ENCODE peak calls at places on chromosomes 5 and 9, in six cellular contexts. One of them, this sample, is unnamed.

GRCh38 chr9:110016340-110016739 is 191.6 kb downstream of the C9orf152 start:
- DNase-seq in astrocyte: peak
- DNase-seq in endodermal cell: no peak
- DNase-seq in CD4-positive, CD25-positive, alpha-beta regulatory T cell: no peak
- DNase-seq in A549: no peak
- DNase-seq in WERI-Rb-1: no peak
- DNase-seq in this sample: no peak

GRCh38 chr9:134833294-134833880 is 47.2 kb upstream of the FCN2 start:
- DNase-seq in WERI-Rb-1: peak
- DNase-seq in astrocyte: no peak
- DNase-seq in endodermal cell: no peak
- DNase-seq in CD4-positive, CD25-positive, alpha-beta regulatory T cell: no peak
- DNase-seq in A549: no peak
- DNase-seq in this sample: no peak

GRCh38 chr5:10474521-10475075 is 32.9 kb downstream of the ROPN1L start:
- DNase-seq in WERI-Rb-1: no peak
- DNase-seq in A549: no peak
- DNase-seq in endodermal cell: no peak
- DNase-seq in CD4-positive, CD25-positive, alpha-beta regulatory T cell: no peak
- DNase-seq in astrocyte: peak
- DNase-seq in this sample: no peak

GRCh38 chr5:74464512-74465209 is 175.9 kb downstream of the ENC1 start:
- DNase-seq in A549: no peak
- DNase-seq in CD4-positive, CD25-positive, alpha-beta regulatory T cell: no peak
- DNase-seq in astrocyte: peak
- DNase-seq in endodermal cell: no peak
- DNase-seq in WERI-Rb-1: no peak
- DNase-seq in this sample: no peak

GRCh38 chr5:83029912-83030311 is 47.3 kb downstream of the TMEM167A start:
- DNase-seq in A549: no peak
- DNase-seq in WERI-Rb-1: no peak
- DNase-seq in endodermal cell: no peak
- DNase-seq in CD4-positive, CD25-positive, alpha-beta regulatory T cell: no peak
- DNase-seq in astrocyte: peak
- DNase-seq in this sample: no peak

GRCh38 chr9:126228779-126229444 is 97.7 kb upstream of the MVB12B start:
- DNase-seq in A549: peak
- DNase-seq in endodermal cell: peak
- DNase-seq in WERI-Rb-1: peak
- DNase-seq in astrocyte: peak
- DNase-seq in CD4-positive, CD25-positive, alpha-beta regulatory T cell: peak
- DNase-seq in this sample: peak

GRCh38 chr5:130213607-130214006 is 309.3 kb downstream of the CHSY3 start:
- DNase-seq in endodermal cell: no peak
- DNase-seq in WERI-Rb-1: no peak
- DNase-seq in A549: no peak
- DNase-seq in CD4-positive, CD25-positive, alpha-beta regulatory T cell: no peak
- DNase-seq in astrocyte: no peak
- DNase-seq in this sample: no peak

GRCh38 chr9:2138646-2139045 is 123.5 kb downstream of the SMARCA2 start:
- DNase-seq in WERI-Rb-1: no peak
- DNase-seq in astrocyte: no peak
- DNase-seq in endodermal cell: no peak
- DNase-seq in A549: no peak
- DNase-seq in CD4-positive, CD25-positive, alpha-beta regulatory T cell: no peak
- DNase-seq in this sample: no peak

GRCh38 chr9:77896269-77897245 is 135.1 kb downstream of the GNAQ start:
- DNase-seq in CD4-positive, CD25-positive, alpha-beta regulatory T cell: no peak
- DNase-seq in endodermal cell: no peak
- DNase-seq in astrocyte: no peak
- DNase-seq in WERI-Rb-1: no peak
- DNase-seq in A549: no peak
- DNase-seq in this sample: peak

GRCh38 chr9:77585335-77585786 is 62.8 kb downstream of the GNA14 start:
- DNase-seq in A549: no peak
- DNase-seq in WERI-Rb-1: no peak
- DNase-seq in endodermal cell: peak
- DNase-seq in astrocyte: no peak
- DNase-seq in CD4-positive, CD25-positive, alpha-beta regulatory T cell: no peak
- DNase-seq in this sample: no peak

GRCh38 chr9:78054180-78054579 is 22.6 kb upstream of the GNAQ start:
- DNase-seq in WERI-Rb-1: no peak
- DNase-seq in CD4-positive, CD25-positive, alpha-beta regulatory T cell: peak
- DNase-seq in A549: no peak
- DNase-seq in endodermal cell: no peak
- DNase-seq in astrocyte: no peak
- DNase-seq in this sample: no peak

GRCh38 chr5:137497396-137498290 is 1.5 kb downstream of the SPOCK1 start:
- DNase-seq in endodermal cell: no peak
- DNase-seq in A549: no peak
- DNase-seq in WERI-Rb-1: no peak
- DNase-seq in astrocyte: no peak
- DNase-seq in CD4-positive, CD25-positive, alpha-beta regulatory T cell: no peak
- DNase-seq in this sample: no peak

GRCh38 chr5:10565785-10566506 is 2.1 kb downstream of the ANKRD33B start:
- DNase-seq in CD4-positive, CD25-positive, alpha-beta regulatory T cell: peak
- DNase-seq in A549: no peak
- DNase-seq in WERI-Rb-1: peak
- DNase-seq in endodermal cell: peak
- DNase-seq in astrocyte: no peak
- DNase-seq in this sample: peak

GRCh38 chr5:78597068-78597857 is 51.3 kb downstream of the LHFPL2 start:
- DNase-seq in A549: peak
- DNase-seq in endodermal cell: no peak
- DNase-seq in CD4-positive, CD25-positive, alpha-beta regulatory T cell: no peak
- DNase-seq in WERI-Rb-1: no peak
- DNase-seq in astrocyte: peak
- DNase-seq in this sample: no peak

GRCh38 chr5:72063219-72063819 is 44.0 kb upstream of the MAP1B start:
- DNase-seq in astrocyte: peak
- DNase-seq in WERI-Rb-1: no peak
- DNase-seq in CD4-positive, CD25-positive, alpha-beta regulatory T cell: peak
- DNase-seq in A549: no peak
- DNase-seq in endodermal cell: peak
- DNase-seq in this sample: peak

GRCh38 chr9:95509851-95510529 is 6.8 kb downstream of the PTCH1 start:
- DNase-seq in endodermal cell: peak
- DNase-seq in WERI-Rb-1: no peak
- DNase-seq in A549: no peak
- DNase-seq in CD4-positive, CD25-positive, alpha-beta regulatory T cell: no peak
- DNase-seq in astrocyte: no peak
- DNase-seq in this sample: no peak

GRCh38 chr5:143527808-143528207 is 124.3 kb upstream of the NR3C1 start:
- DNase-seq in CD4-positive, CD25-positive, alpha-beta regulatory T cell: no peak
- DNase-seq in endodermal cell: no peak
- DNase-seq in WERI-Rb-1: no peak
- DNase-seq in astrocyte: peak
- DNase-seq in A549: no peak
- DNase-seq in this sample: no peak

GRCh38 chr5:153445875-153446567 is 44.4 kb upstream of the GRIA1 start:
- DNase-seq in WERI-Rb-1: peak
- DNase-seq in astrocyte: no peak
- DNase-seq in A549: no peak
- DNase-seq in endodermal cell: no peak
- DNase-seq in CD4-positive, CD25-positive, alpha-beta regulatory T cell: no peak
- DNase-seq in this sample: no peak

GRCh38 chr9:72292184-72292787 is 72.7 kb downstream of the ZFAND5 start:
- DNase-seq in astrocyte: peak
- DNase-seq in endodermal cell: no peak
- DNase-seq in A549: peak
- DNase-seq in CD4-positive, CD25-positive, alpha-beta regulatory T cell: peak
- DNase-seq in WERI-Rb-1: no peak
- DNase-seq in this sample: no peak

GRCh38 chr5:32251864-32252458 is 60.8 kb downstream of the MTMR12 start:
- DNase-seq in endodermal cell: no peak
- DNase-seq in A549: no peak
- DNase-seq in WERI-Rb-1: no peak
- DNase-seq in CD4-positive, CD25-positive, alpha-beta regulatory T cell: no peak
- DNase-seq in astrocyte: no peak
- DNase-seq in this sample: peak

GRCh38 chr9:89601856-89602562 is 2.8 kb upstream of the GADD45G start:
- DNase-seq in astrocyte: no peak
- DNase-seq in endodermal cell: peak
- DNase-seq in WERI-Rb-1: no peak
- DNase-seq in CD4-positive, CD25-positive, alpha-beta regulatory T cell: no peak
- DNase-seq in A549: no peak
- DNase-seq in this sample: no peak

GRCh38 chr9:12667892-12668291 is 25.3 kb upstream of the TYRP1 start:
- DNase-seq in endodermal cell: no peak
- DNase-seq in WERI-Rb-1: no peak
- DNase-seq in A549: no peak
- DNase-seq in astrocyte: no peak
- DNase-seq in CD4-positive, CD25-positive, alpha-beta regulatory T cell: no peak
- DNase-seq in this sample: no peak

GRCh38 chr5:91312698-91313097 is 70.4 kb downstream of the ARRDC3 start:
- DNase-seq in CD4-positive, CD25-positive, alpha-beta regulatory T cell: peak
- DNase-seq in WERI-Rb-1: no peak
- DNase-seq in astrocyte: no peak
- DNase-seq in A549: no peak
- DNase-seq in endodermal cell: no peak
- DNase-seq in this sample: no peak

GRCh38 chr9:14565352-14565956 is 127.8 kb downstream of the ZDHHC21 start:
- DNase-seq in endodermal cell: no peak
- DNase-seq in WERI-Rb-1: no peak
- DNase-seq in A549: no peak
- DNase-seq in CD4-positive, CD25-positive, alpha-beta regulatory T cell: no peak
- DNase-seq in astrocyte: no peak
- DNase-seq in this sample: no peak

GRCh38 chr5:45800331-45800730 is 104.2 kb upstream of the HCN1 start:
- DNase-seq in endodermal cell: no peak
- DNase-seq in A549: no peak
- DNase-seq in astrocyte: no peak
- DNase-seq in WERI-Rb-1: no peak
- DNase-seq in CD4-positive, CD25-positive, alpha-beta regulatory T cell: no peak
- DNase-seq in this sample: no peak

GRCh38 chr9:124805186-124805585 is 28.3 kb downstream of the OLFML2A start:
- DNase-seq in CD4-positive, CD25-positive, alpha-beta regulatory T cell: no peak
- DNase-seq in A549: no peak
- DNase-seq in astrocyte: no peak
- DNase-seq in endodermal cell: no peak
- DNase-seq in WERI-Rb-1: no peak
- DNase-seq in this sample: no peak

GRCh38 chr9:89153618-89154017 is 25.0 kb downstream of the SHC3 start:
- DNase-seq in endodermal cell: no peak
- DNase-seq in A549: no peak
- DNase-seq in WERI-Rb-1: no peak
- DNase-seq in astrocyte: peak
- DNase-seq in CD4-positive, CD25-positive, alpha-beta regulatory T cell: no peak
- DNase-seq in this sample: no peak

GRCh38 chr9:116899337-116900006 is 212.4 kb downstream of the TRIM32 start:
- DNase-seq in A549: no peak
- DNase-seq in WERI-Rb-1: no peak
- DNase-seq in astrocyte: peak
- DNase-seq in CD4-positive, CD25-positive, alpha-beta regulatory T cell: no peak
- DNase-seq in endodermal cell: peak
- DNase-seq in this sample: no peak

GRCh38 chr5:9058666-9059065 is 487.2 kb downstream of the SEMA5A start:
- DNase-seq in A549: no peak
- DNase-seq in CD4-positive, CD25-positive, alpha-beta regulatory T cell: no peak
- DNase-seq in astrocyte: no peak
- DNase-seq in WERI-Rb-1: no peak
- DNase-seq in endodermal cell: no peak
- DNase-seq in this sample: no peak

GRCh38 chr9:114223564-114224246 is 68.4 kb downstream of the COL27A1 start:
- DNase-seq in endodermal cell: no peak
- DNase-seq in CD4-positive, CD25-positive, alpha-beta regulatory T cell: no peak
- DNase-seq in WERI-Rb-1: no peak
- DNase-seq in astrocyte: peak
- DNase-seq in A549: peak
- DNase-seq in this sample: no peak

GRCh38 chr9:94779693-94780290 is 53.3 kb downstream of the AOPEP start:
- DNase-seq in A549: no peak
- DNase-seq in WERI-Rb-1: no peak
- DNase-seq in astrocyte: no peak
- DNase-seq in CD4-positive, CD25-positive, alpha-beta regulatory T cell: no peak
- DNase-seq in endodermal cell: no peak
- DNase-seq in this sample: no peak

GRCh38 chr5:90421136-90421535 is 11.6 kb upstream of the CETN3 start:
- DNase-seq in A549: no peak
- DNase-seq in astrocyte: no peak
- DNase-seq in endodermal cell: peak
- DNase-seq in CD4-positive, CD25-positive, alpha-beta regulatory T cell: no peak
- DNase-seq in WERI-Rb-1: no peak
- DNase-seq in this sample: peak

GRCh38 chr9:120580591-120580896 is 577 bp upstream of the CDK5RAP2 start:
- DNase-seq in A549: no peak
- DNase-seq in CD4-positive, CD25-positive, alpha-beta regulatory T cell: no peak
- DNase-seq in astrocyte: no peak
- DNase-seq in endodermal cell: no peak
- DNase-seq in WERI-Rb-1: no peak
- DNase-seq in this sample: no peak

GRCh38 chr5:124725040-124725434 is 21.4 kb downstream of the ZNF608 start:
- DNase-seq in A549: no peak
- DNase-seq in endodermal cell: peak
- DNase-seq in WERI-Rb-1: no peak
- DNase-seq in CD4-positive, CD25-positive, alpha-beta regulatory T cell: no peak
- DNase-seq in astrocyte: no peak
- DNase-seq in this sample: peak
- H3K4me3 ChIP-seq in A549: no peak
- H3K4me3 ChIP-seq in endodermal cell: no peak
- H3K4me3 ChIP-seq in WERI-Rb-1: no peak
- H3K4me3 ChIP-seq in CD4-positive, CD25-positive, alpha-beta regulatory T cell: no peak
- H3K4me3 ChIP-seq in astrocyte: no peak
- H3K4me3 ChIP-seq in this sample: peak

GRCh38 chr9:129776938-129777768 is 24.3 kb upstream of the PTGES start:
- DNase-seq in endodermal cell: peak
- DNase-seq in A549: peak
- DNase-seq in astrocyte: peak
- DNase-seq in CD4-positive, CD25-positive, alpha-beta regulatory T cell: no peak
- DNase-seq in WERI-Rb-1: peak
- DNase-seq in this sample: peak
- H3K4me3 ChIP-seq in endodermal cell: no peak
- H3K4me3 ChIP-seq in A549: peak
- H3K4me3 ChIP-seq in astrocyte: no peak
- H3K4me3 ChIP-seq in CD4-positive, CD25-positive, alpha-beta regulatory T cell: no peak
- H3K4me3 ChIP-seq in WERI-Rb-1: peak
- H3K4me3 ChIP-seq in this sample: no peak

GRCh38 chr9:131733601-131734061 is 6.2 kb downstream of the RAPGEF1 start:
- DNase-seq in astrocyte: peak
- DNase-seq in endodermal cell: peak
- DNase-seq in WERI-Rb-1: peak
- DNase-seq in A549: peak
- DNase-seq in CD4-positive, CD25-positive, alpha-beta regulatory T cell: peak
- DNase-seq in this sample: no peak
- H3K4me3 ChIP-seq in astrocyte: peak
- H3K4me3 ChIP-seq in endodermal cell: no peak
- H3K4me3 ChIP-seq in WERI-Rb-1: no peak
- H3K4me3 ChIP-seq in A549: peak
- H3K4me3 ChIP-seq in CD4-positive, CD25-positive, alpha-beta regulatory T cell: peak
- H3K4me3 ChIP-seq in this sample: no peak

DNA sequence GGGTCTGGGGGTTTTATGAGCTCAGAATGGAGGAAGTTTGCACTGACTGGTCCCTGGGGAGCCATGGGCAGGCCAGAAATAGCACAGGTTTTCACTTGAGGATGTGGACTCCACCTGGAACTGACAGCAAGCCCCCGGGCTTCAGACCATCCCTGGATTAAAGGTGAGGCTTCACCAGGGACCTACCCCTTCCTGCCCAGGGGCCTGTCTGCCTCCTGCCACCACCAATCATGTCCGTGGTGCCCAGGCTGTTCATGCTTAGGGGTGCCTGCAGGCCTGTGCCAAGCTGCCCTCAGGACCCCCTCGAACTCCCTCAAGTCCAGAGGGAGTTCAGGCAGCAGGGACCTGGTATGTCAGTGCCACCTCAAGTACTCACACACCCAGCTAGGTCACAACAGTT is 577.2 kb upstream of the EDIL3 start:
- DNase-seq in A549: no peak
- DNase-seq in astrocyte: no peak
- DNase-seq in CD4-positive, CD25-positive, alpha-beta regulatory T cell: no peak
- DNase-seq in WERI-Rb-1: no peak
- DNase-seq in endodermal cell: no peak
- DNase-seq in this sample: no peak
- H3K4me3 ChIP-seq in A549: no peak
- H3K4me3 ChIP-seq in astrocyte: no peak
- H3K4me3 ChIP-seq in CD4-positive, CD25-positive, alpha-beta regulatory T cell: no peak
- H3K4me3 ChIP-seq in WERI-Rb-1: no peak
- H3K4me3 ChIP-seq in endodermal cell: no peak
- H3K4me3 ChIP-seq in this sample: no peak

This sample was measured in HAP-1.